ENCODE peak calls at places on chromosomes 3 and 15, in four cellular contexts. F is NCI-H524, X is amniotic epithelial cell, I is upper lobe of left lung. R is an unnamed sample.

GRCh38 chr15:20356444-20357138 is 185.0 kb downstream of the GOLGA6L6 start:
- DNase-seq in F (no peak), X (no peak), I (peak), R (no peak)

GRCh38 chr3:173410836-173411235 is 13.3 kb downstream of the NLGN1 start:
- DNase-seq in F (peak), X (no peak), I (no peak), R (no peak)

GRCh38 chr3:177037241-177037640 is 160.0 kb downstream of the TBL1XR1 start:
- DNase-seq in F (no peak), X (no peak), I (no peak), R (peak)

GRCh38 chr3:108292905-108293328 is 3.4 kb upstream of the HHLA2 start:
- DNase-seq in F (no peak), X (no peak), I (no peak), R (no peak)

GRCh38 chr3:56835626-56836025 is 33.9 kb upstream of the ARHGEF3 start:
- DNase-seq in F (no peak), X (no peak), I (no peak), R (peak)

GRCh38 chr3:38112378-38112761 is 24.6 kb downstream of the ACAA1 start:
- DNase-seq in F (no peak), X (no peak), I (no peak), R (no peak)

GRCh38 chr15:101070502-101071273 is 151.5 kb downstream of the LRRK1 start:
- DNase-seq in F (no peak), X (peak), I (no peak), R (peak)

GRCh38 chr3:192326656-192327055 is 400.7 kb downstream of the FGF12 start:
- DNase-seq in F (no peak), X (no peak), I (no peak), R (no peak)

GRCh38 chr15:72604794-72605193 is 49.7 kb upstream of the GOLGA6B start:
- DNase-seq in F (no peak), X (peak), I (no peak), R (peak)

GRCh38 chr3:72322264-72322976 is 525.8 kb downstream of the SHQ1 start:
- DNase-seq in F (no peak), X (no peak), I (no peak), R (no peak)

GRCh38 chr15:83372434-83372873 is 74.7 kb upstream of the SH3GL3 start:
- DNase-seq in F (peak), X (peak), I (no peak), R (peak)

GRCh38 chr15:23420806-23421575 is 26.1 kb downstream of the GOLGA6L2 start:
- DNase-seq in F (no peak), X (peak), I (peak), R (no peak)

GRCh38 chr15:92810418-92811138 is 89.5 kb upstream of the CHD2 start:
- DNase-seq in F (peak), X (peak), I (no peak), R (peak)

GRCh38 chr3:120160050-120160449 is 65.8 kb upstream of the GSK3B start:
- DNase-seq in F (no peak), X (peak), I (no peak), R (peak)

GRCh38 chr3:141410861-141411771 is 42.8 kb downstream of the ZBTB38 start:
- DNase-seq in F (no peak), X (no peak), I (no peak), R (no peak)

GRCh38 chr3:185744997-185745843 is 79.6 kb downstream of the IGF2BP2 start:
- DNase-seq in F (no peak), X (peak), I (no peak), R (peak)

GRCh38 chr3:127182848-127183714 is 9.8 kb upstream of the PRR23E start:
- DNase-seq in F (peak), X (no peak), I (no peak), R (no peak)

GRCh38 chr15:22236469-22236868 is 156.1 kb downstream of the OR4M2 start:
- DNase-seq in F (no peak), X (no peak), I (no peak), R (no peak)

GRCh38 chr3:131047582-131047981 is 20.9 kb downstream of the NEK11 start:
- DNase-seq in F (no peak), X (no peak), I (no peak), R (no peak)

GRCh38 chr3:13865581-13866405 is 14.1 kb downstream of the WNT7A start:
- DNase-seq in F (no peak), X (no peak), I (no peak), R (no peak)

GRCh38 chr15:62766599-62766998 is 275.9 kb upstream of the TPM1 start:
- DNase-seq in F (no peak), X (peak), I (no peak), R (no peak)

GRCh38 chr15:96171842-96172241 is 158.7 kb upstream of the NR2F2 start:
- DNase-seq in F (no peak), X (peak), I (no peak), R (peak)